ENCODE peak calls at places on chromosomes 13 and 19, in eight cellular contexts. A is hepatic stellate cell; Y is T-helper 17 cell; U is NCI-H1092 treated with DMSO at 0.1 percent for 48 hours; T is heart left ventricle; E is GM12878; S is effector memory CD4-positive, alpha-beta T cell; R is T-helper 9 cell. N is an unnamed sample.

GRCh38 chr19:4380254-4380727 is 20.1 kb downstream of the SH3GL1 start:
- DNase-seq in A (no peak), Y (peak), U (no peak), T (peak), E (no peak), S (peak), R (peak), N (no peak)

GRCh38 chr13:53100394-53101063 is 71.9 kb downstream of the OLFM4 start:
- DNase-seq in A (no peak), Y (no peak), U (no peak), T (no peak), E (no peak), S (no peak), R (no peak), N (no peak)

GRCh38 chr13:110354209-110354627 is 47.1 kb downstream of the COL4A2 start:
- DNase-seq in A (no peak), Y (no peak), U (no peak), T (no peak), E (no peak), S (no peak), R (no peak), N (no peak)

GRCh38 chr19:19554074-19555023 is 16.3 kb downstream of the CILP2 start:
- DNase-seq in A (peak), Y (peak), U (peak), T (no peak), E (no peak), S (peak), R (peak), N (peak)

GRCh38 chr19:31574251-31574973 is 225.2 kb upstream of the TSHZ3 start:
- DNase-seq in A (no peak), Y (no peak), U (no peak), T (no peak), E (no peak), S (no peak), R (no peak), N (no peak)

GRCh38 chr13:76799696-76800095 is 86.5 kb downstream of the KCTD12 start:
- DNase-seq in A (no peak), Y (no peak), U (peak), T (no peak), E (no peak), S (no peak), R (no peak), N (peak)

GRCh38 chr13:41520699-41521630 is 63.6 kb downstream of the RGCC start:
- DNase-seq in A (no peak), Y (no peak), U (no peak), T (no peak), E (no peak), S (no peak), R (no peak), N (no peak)

GRCh38 chr19:35002037-35002535 is 2.0 kb downstream of the GRAMD1A start:
- DNase-seq in A (no peak), Y (no peak), U (no peak), T (no peak), E (no peak), S (no peak), R (no peak), N (no peak)

GRCh38 chr13:41864658-41865057 is 96.3 kb downstream of the VWA8 start:
- DNase-seq in A (no peak), Y (no peak), U (no peak), T (no peak), E (no peak), S (no peak), R (no peak), N (no peak)

GRCh38 chr19:854549-854948 is 2.4 kb downstream of the ELANE start:
- DNase-seq in A (no peak), Y (no peak), U (no peak), T (no peak), E (no peak), S (no peak), R (no peak), N (no peak)

GRCh38 chr19:54207908-54208783 is 7.5 kb downstream of the RPS9 start:
- DNase-seq in A (no peak), Y (no peak), U (no peak), T (peak), E (peak), S (no peak), R (no peak), N (no peak)

GRCh38 chr13:29454931-29455481 is 140.5 kb downstream of the SLC7A1 start:
- DNase-seq in A (no peak), Y (no peak), U (no peak), T (no peak), E (no peak), S (no peak), R (no peak), N (no peak)

N was measured in NCI-H146.